ENCODE peak calls at places on chromosomes 3 and 15, in four cellular contexts. A is T-helper 2 cell, F is NCI-H1105, G is right cardiac atrium. R is an unnamed sample.

GRCh38 chr15:74571191-74571590 is 30.2 kb downstream of the ARID3B start:
- DNase-seq in A (no peak), F (no peak), G (no peak), R (no peak)

GRCh38 chr3:52245322-52246263 is at the start of gene PPM1M:
- DNase-seq in A (peak; percentile 39), F (no peak), G (peak; percentile 64), R (peak; percentile 71)

GRCh38 chr3:187315872-187316271 is 24.3 kb upstream of the MASP1 start:
- DNase-seq in A (no peak), F (no peak), G (no peak), R (no peak)

GRCh38 chr3:161350916-161351315 is 20.4 kb downstream of the SPTSSB start:
- DNase-seq in A (no peak), F (no peak), G (no peak), R (no peak)

GRCh38 chr3:133479895-133480669 is 80.2 kb downstream of the BFSP2 start:
- DNase-seq in A (no peak), F (no peak), G (no peak), R (no peak)

GRCh38 chr3:64318001-64318400 is 92.7 kb upstream of the PRICKLE2 start:
- DNase-seq in A (no peak), F (no peak), G (no peak), R (no peak)

GRCh38 chr15:70327328-70328136 is 229.8 kb upstream of the TLE3 start:
- DNase-seq in A (no peak), F (no peak), G (no peak), R (no peak)

GRCh38 chr3:170740285-170740684 is 129.7 kb downstream of the RPL22L1 start:
- DNase-seq in A (no peak), F (no peak), G (no peak), R (no peak)

R was measured in Right ventricle myocardium superior.